ENCODE peak calls at places on chromosome X, in four cellular contexts. H, X, F and M are unnamed samples.

GRCh38 chrX:29530520-29530919 is 684.8 kb upstream of the MAGEB2 start:
- DNase-seq in H (no peak), X (no peak), F (no peak), M (no peak)

GRCh38 chrX:150767475-150768131 is 74.4 kb downstream of the MTMR1 start:
- DNase-seq in H (no peak), X (no peak), F (no peak), M (no peak)

GRCh38 chrX:134478374-134478773 is 18.4 kb downstream of the HPRT1 start:
- DNase-seq in H (no peak), X (no peak), F (no peak), M (no peak)

GRCh38 chrX:68833855-68834331 is 5.1 kb downstream of the EFNB1 start:
- DNase-seq in H (no peak), X (no peak), F (no peak), M (no peak)

GRCh38 chrX:39726810-39727209 is 370.9 kb downstream of the BCOR start:
- DNase-seq in H (no peak), X (no peak), F (peak), M (peak)

GRCh38 chrX:53882331-53882730 is 161.9 kb downstream of the PHF8 start:
- DNase-seq in H (no peak), X (no peak), F (no peak), M (no peak)

GRCh38 chrX:137549073-137549472 is 16.9 kb upstream of the ZIC3 start:
- DNase-seq in H (no peak), X (no peak), F (no peak), M (no peak)

GRCh38 chrX:101619336-101619735 is 1.5 kb upstream of the ARMCX6 start:
- DNase-seq in H (peak), X (no peak), F (peak), M (no peak)

GRCh38 chrX:124406294-124407013 is 60.1 kb downstream of the SH2D1A start:
- DNase-seq in H (peak), X (no peak), F (peak), M (no peak)

GRCh38 chrX:48025561-48025960 is 18.8 kb downstream of the SPACA5 start:
- DNase-seq in H (peak), X (no peak), F (peak), M (no peak)

GRCh38 chrX:30196322-30196721 is 19.0 kb upstream of the MAGEB2 start:
- DNase-seq in H (peak), X (no peak), F (no peak), M (no peak)

GRCh38 chrX:153968754-153969124 is 2.9 kb downstream of the HCFC1 start:
- DNase-seq in H (no peak), X (peak), F (peak), M (no peak)

GRCh38 chrX:7286461-7286860 is 138.5 kb upstream of the PUDP start:
- DNase-seq in H (no peak), X (no peak), F (no peak), M (no peak)

GRCh38 chrX:155968106-155968714 is 29.3 kb upstream of the IL9R start:
- DNase-seq in H (no peak), X (no peak), F (peak), M (no peak)

GRCh38 chrX:21747523-21747922 is 10.4 kb downstream of the SMPX start:
- DNase-seq in H (peak), X (no peak), F (no peak), M (no peak)

GRCh38 chrX:155767101-155767878 is 113.9 kb upstream of the VAMP7 start:
- DNase-seq in H (peak), X (peak), F (peak), M (peak)

GRCh38 chrX:149992918-149993317 is 54.6 kb upstream of the EOLA2 start:
- DNase-seq in H (no peak), X (no peak), F (no peak), M (no peak)

GRCh38 chrX:3166670-3167455 is 125.6 kb downstream of the ARSF start:
- DNase-seq in H (no peak), X (no peak), F (no peak), M (no peak)

GRCh38 chrX:139194571-139195280 is 335.8 kb upstream of the F9 start:
- DNase-seq in H (peak), X (peak), F (no peak), M (no peak)

GRCh38 chrX:135112096-135112729 is 8.1 kb downstream of the ETDB start:
- DNase-seq in H (peak), X (peak), F (peak), M (no peak)

GRCh38 chrX:17078031-17078730 is 131.7 kb downstream of the REPS2 start:
- DNase-seq in H (no peak), X (no peak), F (no peak), M (no peak)

GRCh38 chrX:96971812-96972211 is 88.1 kb downstream of the RPA4 start:
- DNase-seq in H (peak), X (no peak), F (no peak), M (no peak)

GRCh38 chrX:114178126-114178525 is 405.8 kb upstream of the HTR2C start:
- DNase-seq in H (no peak), X (no peak), F (no peak), M (no peak)

GRCh38 chrX:120213438-120214265 is 37.0 kb upstream of the ZBTB33 start:
- DNase-seq in H (peak), X (no peak), F (peak), M (no peak)

GRCh38 chrX:68903111-68903510 is 74.3 kb downstream of the EFNB1 start:
- DNase-seq in H (no peak), X (no peak), F (no peak), M (no peak)

GRCh38 chrX:118579417-118579816 is 83.8 kb downstream of the DOCK11 start:
- DNase-seq in H (no peak), X (no peak), F (no peak), M (no peak)

GRCh38 chrX:83916525-83916924 is 55.6 kb downstream of the CYLC1 start:
- DNase-seq in H (peak), X (no peak), F (peak), M (no peak)

GRCh38 chrX:41481264-41482109 is 34.3 kb downstream of the NYX start:
- DNase-seq in H (peak), X (no peak), F (peak), M (no peak)

GRCh38 chrX:11792461-11793421 is 34.7 kb downstream of the MSL3 start:
- DNase-seq in H (no peak), X (no peak), F (no peak), M (no peak)